ENCODE peak calls at places on chromosomes 7 and 10, in four cellular contexts. Z is GM23248, F is SK-N-SH, G is MM.1S. M is an unnamed sample.

GRCh38 chr7:46752881-46753366 is 829.0 kb downstream of the TNS3 start:
- DNase-seq in Z (peak; percentile 90), F (no peak), G (no peak), M (peak; percentile 82)

GRCh38 chr10:30118590-30118989 is 59.2 kb upstream of the JCAD start:
- DNase-seq in Z (no peak), F (no peak), G (no peak), M (no peak)

GRCh38 chr7:77549103-77549870 is 12.2 kb downstream of the PTPN12 start:
- DNase-seq in Z (no peak), F (no peak), G (no peak), M (no peak)

GRCh38 chr7:106591146-106591545 is 69.8 kb downstream of the CCDC71L start:
- DNase-seq in Z (no peak), F (no peak), G (no peak), M (no peak)

GRCh38 chr10:62045765-62046521 is 144.4 kb downstream of the ARID5B start:
- DNase-seq in Z (peak; percentile 91), F (no peak), G (peak; percentile 16), M (peak; percentile 97)

GRCh38 chr7:133360201-133360600 is 107.3 kb downstream of the EXOC4 start:
- DNase-seq in Z (no peak), F (no peak), G (no peak), M (no peak)

GRCh38 chr10:132465889-132466519 is 69.0 kb downstream of the PWWP2B start:
- DNase-seq in Z (no peak), F (no peak), G (no peak), M (no peak)

GRCh38 chr7:40200791-40201190 is 66.0 kb downstream of the SUGCT start:
- DNase-seq in Z (peak; percentile 86), F (no peak), G (no peak), M (peak; percentile 78)

GRCh38 chr10:124470544-124471449 is 9.2 kb downstream of the LHPP start:
- DNase-seq in Z (no peak), F (no peak), G (no peak), M (no peak)

GRCh38 chr7:54333952-54334351 is 208.2 kb upstream of the VSTM2A start:
- DNase-seq in Z (no peak), F (no peak), G (no peak), M (no peak)

GRCh38 chr10:37710831-37711616 is 146.4 kb downstream of the ZNF248 start:
- DNase-seq in Z (peak; percentile 52), F (no peak), G (no peak), M (no peak)

GRCh38 chr7:2936891-2937580 is 92.9 kb upstream of the GNA12 start:
- DNase-seq in Z (no peak), F (no peak), G (no peak), M (no peak)

GRCh38 chr7:31603076-31603475 is 83.9 kb upstream of the PPP1R17 start:
- DNase-seq in Z (peak; percentile 16), F (no peak), G (no peak), M (no peak)

GRCh38 chr10:114068054-114068707 is 24.5 kb downstream of the ADRB1 start:
- DNase-seq in Z (peak; percentile 27), F (no peak), G (peak; percentile 20), M (no peak)

GRCh38 chr10:50622497-50623298 is 1.1 kb downstream of the SGMS1 start:
- DNase-seq in Z (peak; percentile 80), F (peak; percentile 50), G (peak; percentile 47), M (peak; percentile 51)

GRCh38 chr10:79394631-79395030 is 47.4 kb downstream of the PPIF start:
- DNase-seq in Z (no peak), F (no peak), G (no peak), M (no peak)

GRCh38 chr10:5293691-5294550 is 70.8 kb upstream of the UCN3 start:
- DNase-seq in Z (peak; percentile 62), F (peak; percentile 45), G (no peak), M (peak; percentile 6)

GRCh38 chr10:49595003-49595712 is 15.0 kb upstream of the SLC18A3 start:
- DNase-seq in Z (no peak), F (no peak), G (no peak), M (no peak)

GRCh38 chr7:152072451-152072850 is 47.0 kb downstream of the GALNT11 start:
- DNase-seq in Z (no peak), F (no peak), G (no peak), M (no peak)
- H3K27ac ChIP-seq in Z (no peak overlapping the region), F (no peak overlapping the region), G (no peak overlapping the region), M (no peak overlapping the region)

DNA sequence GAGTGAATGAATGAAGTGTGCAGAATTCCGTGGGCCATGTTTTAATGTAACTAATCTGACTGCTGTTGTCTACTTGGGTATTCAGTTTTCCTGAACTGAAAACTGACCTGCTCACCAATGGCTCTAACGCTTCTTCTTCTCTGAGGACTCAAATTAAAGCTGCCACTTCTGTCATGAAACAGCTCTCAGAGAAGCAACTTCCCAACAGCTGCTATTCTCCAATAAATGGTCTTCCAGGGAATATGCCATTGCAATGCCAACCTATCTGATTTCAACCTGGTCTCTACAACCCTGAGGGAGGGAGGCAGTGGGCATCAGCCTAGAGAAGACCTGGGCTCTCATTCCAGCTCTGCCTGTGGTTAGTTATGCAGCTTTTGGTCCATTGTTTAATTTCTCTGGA is 69.4 kb downstream of the FRMD4A start:
- DNase-seq in Z (no peak), F (no peak), G (no peak), M (no peak)
- H3K4me2 ChIP-seq in Z (no peak overlapping the region), F (no peak overlapping the region), G (no peak overlapping the region), M (no peak overlapping the region)

GRCh38 chr7:100799037-100799896 is 28.1 kb downstream of the EPHB4 start:
- DNase-seq in Z (peak; percentile 78), F (peak; percentile 80), G (peak; percentile 19), M (peak; percentile 75)
- H3K27ac ChIP-seq in Z (no peak overlapping the region), F (no peak overlapping the region), G (no peak overlapping the region), M (no peak overlapping the region)

GRCh38 chr7:65731129-65731528 is 141.7 kb upstream of the VKORC1L1 start:
- DNase-seq in Z (no peak), F (no peak), G (no peak), M (no peak)

GRCh38 chr7:65731562-65732035 is 141.3 kb upstream of the VKORC1L1 start:
- DNase-seq in Z (peak; percentile 8), F (no peak), G (no peak), M (peak; percentile 22)
- H3K4me2 ChIP-seq in Z (no peak overlapping the region), F (no peak overlapping the region), G (no peak overlapping the region), M (peak overlapping the region; percentile 2)

DNA sequence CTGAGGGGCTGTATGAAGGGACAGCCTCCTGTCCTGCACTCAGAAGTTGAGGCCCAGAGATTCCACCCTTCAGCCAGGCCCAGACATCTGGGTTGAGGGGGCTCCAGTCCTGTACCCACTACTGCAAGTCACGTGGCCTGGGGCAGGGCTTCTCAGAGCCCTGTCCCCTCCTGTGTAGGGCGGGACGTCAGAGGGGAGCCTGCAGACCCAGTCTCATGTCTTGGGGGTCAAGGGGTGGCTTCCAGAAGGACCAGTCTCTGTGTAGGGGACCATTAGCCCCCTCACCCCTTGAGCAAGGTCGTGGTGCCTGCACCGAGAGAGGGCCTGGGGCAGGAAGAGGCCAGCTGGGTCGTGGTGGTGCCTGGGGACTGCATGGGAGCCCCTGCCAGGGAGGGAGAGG is 593 bp upstream of the PILRA start:
- DNase-seq in Z (no peak), F (no peak), G (no peak), M (no peak)
- H3K27ac ChIP-seq in Z (no peak overlapping the region), F (no peak overlapping the region), G (no peak overlapping the region), M (no peak overlapping the region)

DNA sequence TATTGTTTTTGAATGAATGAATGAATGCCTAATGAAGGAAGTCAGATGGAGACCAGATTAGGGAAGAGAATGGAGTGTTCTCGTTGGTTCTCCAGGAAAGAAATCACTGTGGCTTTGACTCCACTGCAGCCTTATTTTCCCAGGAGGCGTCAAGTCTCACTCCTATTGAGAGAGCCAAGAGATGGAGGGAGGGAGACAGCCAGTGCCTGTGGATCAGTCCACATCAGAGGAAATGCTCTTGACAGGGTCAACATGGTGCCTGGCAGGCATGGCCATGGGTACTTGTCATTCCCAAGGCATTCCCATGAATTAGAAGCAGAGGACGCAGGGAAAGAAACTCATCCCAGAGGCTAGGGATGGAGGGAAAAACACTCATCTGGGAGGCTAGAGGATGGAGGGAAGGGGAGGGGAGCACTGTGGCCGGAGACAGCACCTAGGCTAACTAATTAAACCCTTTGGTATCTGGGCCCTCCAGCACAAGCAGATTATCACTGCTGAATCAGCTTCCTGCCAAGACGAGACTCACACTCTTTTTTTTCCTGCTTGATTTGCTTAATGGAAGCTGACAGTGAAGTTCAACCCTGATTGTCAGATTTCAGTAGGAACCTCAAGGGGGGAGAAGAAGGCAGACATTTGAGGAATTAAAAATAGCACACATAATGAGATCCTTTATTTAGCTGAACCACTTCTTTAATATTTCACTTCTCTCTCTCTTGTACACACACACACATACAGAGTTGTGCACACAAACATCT is 1233.2 kb upstream of the AUTS2 start:
- DNase-seq in Z (no peak), F (peak; percentile 47), G (peak; percentile 61), M (peak; percentile 3)
- H3K4me2 ChIP-seq in Z (no peak overlapping the region), F (no peak overlapping the region), G (no peak overlapping the region), M (no peak overlapping the region)

M was measured in fibroblast of lung.